ENCODE peak calls at places on chromosomes 4 and X, in five cellular contexts. One of them, this sample, is unnamed.

GRCh38 chrX:118272237-118272636 is 73.7 kb upstream of the WDR44 start:
- DNase-seq in stimulated activated CD4-positive, alpha-beta T cell treated with anti-CD3 and anti-CD28 coated beads, TNF-alpha, amount 100 ng/mL, for 1 hour: no peak
- DNase-seq in H9: no peak
- DNase-seq in adipocyte: peak; percentile 51
- DNase-seq in brain microvascular endothelial cell: no peak
- DNase-seq in this sample: peak; percentile 12

GRCh38 chr4:25970241-25970675 is 56.2 kb downstream of the SMIM20 start:
- DNase-seq in stimulated activated CD4-positive, alpha-beta T cell treated with anti-CD3 and anti-CD28 coated beads, TNF-alpha, amount 100 ng/mL, for 1 hour: no peak
- DNase-seq in H9: no peak
- DNase-seq in adipocyte: peak; percentile 18
- DNase-seq in brain microvascular endothelial cell: no peak
- DNase-seq in this sample: no peak

GRCh38 chrX:1535241-1536041 is 1.5 kb downstream of the P2RY8 start:
- DNase-seq in stimulated activated CD4-positive, alpha-beta T cell treated with anti-CD3 and anti-CD28 coated beads, TNF-alpha, amount 100 ng/mL, for 1 hour: no peak
- DNase-seq in H9: no peak
- DNase-seq in adipocyte: no peak
- DNase-seq in brain microvascular endothelial cell: no peak
- DNase-seq in this sample: no peak

GRCh38 chrX:18855919-18856644 is 127.8 kb downstream of the PHKA2 start:
- DNase-seq in stimulated activated CD4-positive, alpha-beta T cell treated with anti-CD3 and anti-CD28 coated beads, TNF-alpha, amount 100 ng/mL, for 1 hour: no peak
- DNase-seq in H9: no peak
- DNase-seq in adipocyte: no peak
- DNase-seq in brain microvascular endothelial cell: peak; percentile 43
- DNase-seq in this sample: no peak

GRCh38 chr4:80266902-80267380 is 477 bp downstream of the FGF5 start:
- DNase-seq in stimulated activated CD4-positive, alpha-beta T cell treated with anti-CD3 and anti-CD28 coated beads, TNF-alpha, amount 100 ng/mL, for 1 hour: no peak
- DNase-seq in H9: peak; percentile 68
- DNase-seq in adipocyte: peak; percentile 73
- DNase-seq in brain microvascular endothelial cell: peak; percentile 39
- DNase-seq in this sample: peak; percentile 64

GRCh38 chr4:43456383-43456782 is 563.9 kb downstream of the GRXCR1 start:
- DNase-seq in stimulated activated CD4-positive, alpha-beta T cell treated with anti-CD3 and anti-CD28 coated beads, TNF-alpha, amount 100 ng/mL, for 1 hour: no peak
- DNase-seq in H9: no peak
- DNase-seq in adipocyte: no peak
- DNase-seq in brain microvascular endothelial cell: peak; percentile 13
- DNase-seq in this sample: peak; percentile 81

GRCh38 chrX:136214551-136214950 is 36.6 kb downstream of the MAP7D3 start:
- DNase-seq in stimulated activated CD4-positive, alpha-beta T cell treated with anti-CD3 and anti-CD28 coated beads, TNF-alpha, amount 100 ng/mL, for 1 hour: no peak
- DNase-seq in H9: no peak
- DNase-seq in adipocyte: peak; percentile 69
- DNase-seq in brain microvascular endothelial cell: peak; percentile 68
- DNase-seq in this sample: peak; percentile 71

GRCh38 chr4:128298852-128299251 is 11.2 kb upstream of the PGRMC2 start:
- DNase-seq in stimulated activated CD4-positive, alpha-beta T cell treated with anti-CD3 and anti-CD28 coated beads, TNF-alpha, amount 100 ng/mL, for 1 hour: no peak
- DNase-seq in H9: no peak
- DNase-seq in adipocyte: no peak
- DNase-seq in brain microvascular endothelial cell: no peak
- DNase-seq in this sample: no peak